ENCODE peak calls at places on chromosomes 6 and 20, in ten cellular contexts. G is IMR-90, L is transverse colon, O is vagina, C is stomach, V is ovary, W is esophagus squamous epithelium, I is right lobe of liver, J is uterus, E is spleen. D is an unnamed sample.

GRCh38 chr6:87572031-87572430 is 17.8 kb downstream of the RARS2 start:
- DNase-seq in V (no peak), O (no peak), L (no peak), C (no peak), I (no peak), E (no peak), G (peak; percentile 24), J (no peak), W (no peak), D (no peak)

GRCh38 chr6:70725817-70726413 is 58.2 kb downstream of the SMAP1 start:
- DNase-seq in V (no peak), G (peak; percentile 42), I (no peak), C (no peak), J (no peak), L (no peak), O (no peak), E (no peak), W (no peak), D (no peak)

GRCh38 chr20:61453219-61453618 is 201.2 kb downstream of the CDH4 start:
- DNase-seq in W (no peak), E (no peak), C (no peak), O (no peak), L (no peak), G (no peak), V (no peak), J (no peak), I (no peak), D (no peak)

GRCh38 chr6:40947876-40948514 is 91.0 kb downstream of the UNC5CL start:
- DNase-seq in I (no peak), J (no peak), L (no peak), E (no peak), V (no peak), O (no peak), C (no peak), G (peak; percentile 90), W (no peak), D (no peak)

GRCh38 chr20:18154342-18154741 is 16.7 kb downstream of the KAT14 start:
- DNase-seq in G (no peak), J (no peak), E (no peak), V (no peak), L (no peak), I (no peak), C (no peak), W (no peak), O (no peak), D (no peak)

GRCh38 chr6:28941681-28942448 is 18.1 kb upstream of the TRIM27 start:
- DNase-seq in J (peak; percentile 83), I (no peak), V (no peak), L (no peak), G (no peak), E (no peak), C (no peak), O (no peak), W (no peak), D (no peak)

GRCh38 chr6:9126845-9127560 is 691.7 kb upstream of the SLC35B3 start:
- DNase-seq in L (no peak), G (peak; percentile 99), W (no peak), E (no peak), O (no peak), C (no peak), J (no peak), I (no peak), V (no peak), D (no peak)

GRCh38 chr6:121183742-121184141 is 150.5 kb downstream of the TBC1D32 start:
- DNase-seq in J (no peak), O (no peak), I (no peak), E (no peak), C (no peak), V (no peak), G (no peak), W (no peak), L (no peak), D (no peak)

GRCh38 chr20:63920226-63920625 is 25.3 kb downstream of the DNAJC5 start:
- DNase-seq in O (no peak), W (no peak), V (no peak), E (no peak), C (no peak), L (no peak), I (no peak), J (no peak), G (no peak), D (no peak)

GRCh38 chr6:21828689-21829088 is 235.1 kb downstream of the SOX4 start:
- DNase-seq in C (no peak), J (no peak), E (no peak), W (no peak), L (no peak), O (no peak), G (no peak), I (no peak), V (no peak), D (no peak)

GRCh38 chr6:63636516-63636968 is 940 bp downstream of the PHF3 start:
- DNase-seq in J (peak; percentile 48), W (no peak), C (peak; percentile 65), E (peak; percentile 87), V (peak; percentile 49), L (peak; percentile 67), I (peak; percentile 76), G (peak; percentile 19), O (no peak), D (peak; percentile 48)

GRCh38 chr20:32577023-32577422 is 8.1 kb downstream of the NOL4L start:
- DNase-seq in E (no peak), W (no peak), O (no peak), G (no peak), J (no peak), C (no peak), I (no peak), L (no peak), V (no peak), D (no peak)

GRCh38 chr6:10412165-10412947 is 2.5 kb downstream of the TFAP2A start:
- DNase-seq in W (no peak), I (peak; percentile 56), L (no peak), J (no peak), E (peak; percentile 81), O (no peak), C (no peak), G (peak; percentile 75), V (peak; percentile 29), D (no peak)

GRCh38 chr6:127462391-127462790 is 3.2 kb upstream of the KIAA0408 start:
- DNase-seq in E (no peak), V (no peak), L (no peak), J (no peak), C (no peak), G (peak; percentile 10), I (no peak), O (no peak), W (no peak), D (no peak)

GRCh38 chr6:127980996-127981395 is 80.1 kb upstream of the THEMIS start:
- DNase-seq in I (no peak), W (no peak), L (no peak), E (no peak), C (no peak), O (no peak), J (no peak), G (no peak), V (no peak), D (no peak)

GRCh38 chr6:21506126-21506525 is 87.4 kb upstream of the SOX4 start:
- DNase-seq in O (no peak), J (no peak), C (no peak), G (no peak), L (no peak), I (no peak), E (no peak), W (no peak), V (no peak), D (no peak)

GRCh38 chr20:45911486-45912343 is at the start of gene PLTP:
- DNase-seq in C (peak; percentile 58), W (no peak), V (peak; percentile 82), O (no peak), I (peak; percentile 77), J (peak; percentile 77), L (peak; percentile 60), E (peak; percentile 87), G (peak; percentile 57), D (peak; percentile 79)
- TF ChIP-seq POLR2A in C (no peak), W (peak; percentile 74), V (peak; percentile 42), O (no peak), I (peak; percentile 64), J (peak; percentile 73), L (peak; percentile 63), E (no peak), G (no peak), D (peak; percentile 66)

DNA sequence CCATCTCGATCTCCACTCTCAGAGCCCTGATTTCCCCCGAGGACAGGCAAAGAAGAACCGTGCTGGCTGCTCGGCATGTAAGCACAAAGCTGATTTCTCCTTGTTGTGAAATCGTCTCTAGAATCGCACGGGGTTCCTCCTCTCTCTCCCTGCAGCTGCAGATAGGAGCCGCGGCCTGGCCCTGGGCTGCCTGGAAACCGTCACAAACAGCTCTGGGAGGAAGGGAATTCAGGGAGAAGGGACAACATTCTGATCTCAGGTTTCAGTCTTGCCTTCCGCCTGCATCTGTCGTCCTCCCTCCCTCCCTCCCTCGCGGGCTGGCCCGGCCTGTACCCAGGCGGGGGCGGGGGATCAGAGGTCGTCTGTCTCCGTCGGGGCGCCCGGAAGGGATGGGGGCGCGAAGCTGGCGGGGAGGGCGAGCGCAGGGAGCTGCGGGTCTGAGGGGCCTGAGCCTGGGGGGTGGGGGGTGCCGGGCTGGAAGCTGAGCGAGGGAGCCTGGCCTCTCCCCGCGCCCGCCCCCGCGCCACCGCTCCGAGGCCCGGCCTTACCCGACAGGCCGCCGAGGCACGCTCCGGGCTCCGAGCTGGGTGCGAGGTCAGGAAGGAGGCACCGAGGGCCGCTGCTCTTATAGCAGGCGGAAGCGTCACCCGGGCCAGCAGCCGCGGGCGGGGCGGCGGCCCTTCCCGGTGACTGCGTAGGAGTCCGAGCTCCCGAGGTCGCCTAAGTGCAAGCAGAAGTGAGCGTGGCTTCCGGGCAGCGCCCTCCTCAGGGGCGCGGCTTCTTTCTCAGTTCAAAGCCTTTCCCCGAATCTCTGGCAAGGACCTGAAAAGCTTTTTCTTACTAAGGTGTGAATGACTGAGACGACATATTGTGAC is at the start of gene SERPINB1:
- DNase-seq in E (peak; percentile 99), W (peak; percentile 75), O (no peak), L (peak; percentile 95), J (peak; percentile 77), C (peak; percentile 94), V (peak; percentile 75), I (peak; percentile 94), G (peak; percentile 97), D (peak; percentile 91)
- H3K36me3 ChIP-seq in E (peaks cover 42% of the 10 kb centered on the region), W (no peaks in the 10 kb centered on the region), O (peaks cover 19% of the 10 kb centered on the region), L (no peaks in the 10 kb centered on the region), J (no peaks in the 10 kb centered on the region), C (peaks cover 28% of the 10 kb centered on the region), V (no peaks in the 10 kb centered on the region), I (peaks cover 8% of the 10 kb centered on the region), G (peaks cover 6% of the 10 kb centered on the region), D (peaks cover 35% of the 10 kb centered on the region)

GRCh38 chr6:12538881-12539357 is 177.6 kb upstream of the PHACTR1 start:
- DNase-seq in G (no peak), L (no peak), E (peak; percentile 85), V (no peak), J (peak; percentile 39), O (no peak), W (no peak), I (peak; percentile 92), C (peak; percentile 65), D (peak; percentile 39)
- TF ChIP-seq POLR2A in G (no peak), L (no peak), E (no peak), V (no peak), J (no peak), O (no peak), W (no peak), I (no peak), C (no peak), D (no peak)

DNA sequence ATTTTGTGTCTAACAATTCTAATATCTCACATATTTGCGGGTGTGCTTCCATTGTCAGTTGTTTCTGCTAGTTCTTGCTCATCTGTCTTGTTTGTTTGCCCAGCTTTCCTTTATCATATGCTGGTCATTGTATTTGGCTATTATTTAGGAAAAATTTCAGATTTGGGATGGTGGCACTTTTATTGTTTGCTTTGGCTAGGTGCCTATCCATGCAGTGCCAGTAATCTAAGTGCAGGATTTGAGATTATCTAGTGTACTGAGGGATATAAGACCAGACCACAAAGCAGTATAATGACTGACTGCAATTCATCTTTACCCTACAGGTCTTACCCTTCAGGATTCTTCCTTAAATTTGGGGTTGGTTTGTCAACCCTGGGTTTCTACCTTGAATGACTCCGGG is 63.9 kb downstream of the NINL start:
- DNase-seq in W (no peak), L (no peak), G (no peak), E (no peak), C (no peak), V (no peak), I (no peak), O (no peak), J (no peak), D (no peak)
- H3K36me3 ChIP-seq in W (no peaks in the 10 kb centered on the region), L (no peaks in the 10 kb centered on the region), G (peaks cover 14% of the 10 kb centered on the region), E (peaks cover 11% of the 10 kb centered on the region), C (peaks cover 15% of the 10 kb centered on the region), V (no peaks in the 10 kb centered on the region), I (no peaks in the 10 kb centered on the region), O (peaks cover 11% of the 10 kb centered on the region), J (no peaks in the 10 kb centered on the region), D (peaks cover 33% of the 10 kb centered on the region)